ENCODE peak calls at places on chromosomes 1 and 21, in seven cellular contexts. One of them, this sample, is unnamed.

GRCh38 chr1:219446288-219446687 is 166.6 kb downstream of the ZC3H11B start:
- DNase-seq in HCT116: no peak
- DNase-seq in transverse colon: no peak
- DNase-seq in spleen: no peak
- DNase-seq in breast epithelium: no peak
- DNase-seq in K562: no peak
- DNase-seq in upper lobe of left lung: no peak
- DNase-seq in this sample: no peak

GRCh38 chr1:28835237-28835650 is 23.3 kb downstream of the OPRD1 start:
- DNase-seq in spleen: no peak
- DNase-seq in K562: no peak
- DNase-seq in transverse colon: no peak
- DNase-seq in upper lobe of left lung: no peak
- DNase-seq in breast epithelium: no peak
- DNase-seq in HCT116: no peak
- DNase-seq in this sample: no peak

GRCh38 chr21:45473496-45474322 is 68.5 kb downstream of the SLC19A1 start:
- DNase-seq in upper lobe of left lung: peak; percentile 53
- DNase-seq in K562: no peak
- DNase-seq in transverse colon: no peak
- DNase-seq in breast epithelium: no peak
- DNase-seq in spleen: no peak
- DNase-seq in HCT116: no peak
- DNase-seq in this sample: no peak

GRCh38 chr1:154999651-155000474 is 2.7 kb upstream of the ZBTB7B start:
- DNase-seq in transverse colon: peak; percentile 70
- DNase-seq in K562: peak; percentile 78
- DNase-seq in spleen: peak; percentile 85
- DNase-seq in breast epithelium: no peak
- DNase-seq in HCT116: no peak
- DNase-seq in upper lobe of left lung: peak; percentile 86
- DNase-seq in this sample: peak; percentile 57

GRCh38 chr21:43646550-43647260 is 12.6 kb downstream of the HSF2BP start:
- DNase-seq in upper lobe of left lung: no peak
- DNase-seq in spleen: peak; percentile 95
- DNase-seq in K562: peak; percentile 96
- DNase-seq in transverse colon: peak; percentile 94
- DNase-seq in HCT116: peak; percentile 88
- DNase-seq in breast epithelium: peak; percentile 89
- DNase-seq in this sample: peak; percentile 90

GRCh38 chr1:207459008-207459407 is 4.9 kb downstream of the CR2 start:
- DNase-seq in transverse colon: no peak
- DNase-seq in HCT116: no peak
- DNase-seq in spleen: no peak
- DNase-seq in upper lobe of left lung: no peak
- DNase-seq in breast epithelium: no peak
- DNase-seq in K562: no peak
- DNase-seq in this sample: no peak

GRCh38 chr1:232130815-232131474 is 499.0 kb downstream of the SIPA1L2 start:
- DNase-seq in breast epithelium: no peak
- DNase-seq in K562: no peak
- DNase-seq in spleen: no peak
- DNase-seq in HCT116: no peak
- DNase-seq in transverse colon: no peak
- DNase-seq in upper lobe of left lung: no peak
- DNase-seq in this sample: no peak

GRCh38 chr1:154206212-154206611 is at the start of gene CFAP141:
- DNase-seq in breast epithelium: no peak
- DNase-seq in upper lobe of left lung: no peak
- DNase-seq in K562: no peak
- DNase-seq in spleen: no peak
- DNase-seq in HCT116: no peak
- DNase-seq in transverse colon: no peak
- DNase-seq in this sample: no peak

GRCh38 chr1:247680171-247680570 is 632 bp upstream of the OR13G1 start:
- DNase-seq in spleen: no peak
- DNase-seq in K562: no peak
- DNase-seq in transverse colon: no peak
- DNase-seq in upper lobe of left lung: no peak
- DNase-seq in breast epithelium: no peak
- DNase-seq in HCT116: no peak
- DNase-seq in this sample: no peak

GRCh38 chr1:226764533-226764932 is 25.5 kb upstream of the ITPKB start:
- DNase-seq in transverse colon: no peak
- DNase-seq in spleen: no peak
- DNase-seq in breast epithelium: no peak
- DNase-seq in K562: no peak
- DNase-seq in HCT116: no peak
- DNase-seq in upper lobe of left lung: no peak
- DNase-seq in this sample: no peak

GRCh38 chr1:53115403-53116306 is 26.8 kb downstream of the SLC1A7 start:
- DNase-seq in breast epithelium: no peak
- DNase-seq in transverse colon: no peak
- DNase-seq in upper lobe of left lung: peak; percentile 81
- DNase-seq in spleen: no peak
- DNase-seq in HCT116: no peak
- DNase-seq in K562: peak; percentile 76
- DNase-seq in this sample: no peak

GRCh38 chr21:37430184-37430821 is 63.7 kb downstream of the DYRK1A start:
- DNase-seq in upper lobe of left lung: no peak
- DNase-seq in spleen: no peak
- DNase-seq in K562: no peak
- DNase-seq in breast epithelium: peak; percentile 52
- DNase-seq in HCT116: no peak
- DNase-seq in transverse colon: no peak
- DNase-seq in this sample: peak; percentile 23

GRCh38 chr21:17610862-17611261 is 1.8 kb downstream of the BTG3 start:
- DNase-seq in K562: no peak
- DNase-seq in breast epithelium: no peak
- DNase-seq in upper lobe of left lung: no peak
- DNase-seq in HCT116: no peak
- DNase-seq in transverse colon: peak; percentile 15
- DNase-seq in spleen: no peak
- DNase-seq in this sample: peak; percentile 21

GRCh38 chr1:243396876-243397275 is 141.0 kb downstream of the SDCCAG8 start:
- DNase-seq in K562: no peak
- DNase-seq in spleen: no peak
- DNase-seq in transverse colon: no peak
- DNase-seq in HCT116: no peak
- DNase-seq in breast epithelium: no peak
- DNase-seq in upper lobe of left lung: no peak
- DNase-seq in this sample: no peak

GRCh38 chr1:203935286-203935685 is 73.9 kb downstream of the SNRPE start:
- DNase-seq in HCT116: no peak
- DNase-seq in transverse colon: no peak
- DNase-seq in breast epithelium: no peak
- DNase-seq in upper lobe of left lung: no peak
- DNase-seq in K562: no peak
- DNase-seq in spleen: no peak
- DNase-seq in this sample: no peak

GRCh38 chr1:209102120-209102519 is 481.4 kb upstream of the CAMK1G start:
- DNase-seq in HCT116: no peak
- DNase-seq in upper lobe of left lung: no peak
- DNase-seq in transverse colon: no peak
- DNase-seq in spleen: no peak
- DNase-seq in breast epithelium: no peak
- DNase-seq in K562: no peak
- DNase-seq in this sample: no peak

GRCh38 chr1:100441651-100442050 is 89.3 kb downstream of the CDC14A start:
- DNase-seq in spleen: no peak
- DNase-seq in upper lobe of left lung: no peak
- DNase-seq in breast epithelium: no peak
- DNase-seq in HCT116: no peak
- DNase-seq in K562: no peak
- DNase-seq in transverse colon: no peak
- DNase-seq in this sample: no peak

GRCh38 chr1:117821782-117822447 is 107.5 kb downstream of the GDAP2 start:
- DNase-seq in upper lobe of left lung: no peak
- DNase-seq in transverse colon: peak; percentile 19
- DNase-seq in spleen: no peak
- DNase-seq in breast epithelium: no peak
- DNase-seq in HCT116: peak; percentile 12
- DNase-seq in K562: no peak
- DNase-seq in this sample: peak; percentile 28

GRCh38 chr1:156226782-156227181 is 14.0 kb downstream of the PMF1 start:
- DNase-seq in transverse colon: no peak
- DNase-seq in upper lobe of left lung: no peak
- DNase-seq in HCT116: no peak
- DNase-seq in spleen: peak; percentile 17
- DNase-seq in K562: no peak
- DNase-seq in breast epithelium: no peak
- DNase-seq in this sample: no peak

GRCh38 chr1:234968470-234968869 is 160.2 kb downstream of the TOMM20 start:
- DNase-seq in upper lobe of left lung: no peak
- DNase-seq in HCT116: no peak
- DNase-seq in breast epithelium: no peak
- DNase-seq in K562: no peak
- DNase-seq in transverse colon: no peak
- DNase-seq in spleen: no peak
- DNase-seq in this sample: no peak

GRCh38 chr1:79283451-79283850 is 276.9 kb upstream of the ADGRL4 start:
- DNase-seq in transverse colon: no peak
- DNase-seq in HCT116: no peak
- DNase-seq in upper lobe of left lung: no peak
- DNase-seq in spleen: peak; percentile 20
- DNase-seq in K562: no peak
- DNase-seq in breast epithelium: no peak
- DNase-seq in this sample: no peak

DNA sequence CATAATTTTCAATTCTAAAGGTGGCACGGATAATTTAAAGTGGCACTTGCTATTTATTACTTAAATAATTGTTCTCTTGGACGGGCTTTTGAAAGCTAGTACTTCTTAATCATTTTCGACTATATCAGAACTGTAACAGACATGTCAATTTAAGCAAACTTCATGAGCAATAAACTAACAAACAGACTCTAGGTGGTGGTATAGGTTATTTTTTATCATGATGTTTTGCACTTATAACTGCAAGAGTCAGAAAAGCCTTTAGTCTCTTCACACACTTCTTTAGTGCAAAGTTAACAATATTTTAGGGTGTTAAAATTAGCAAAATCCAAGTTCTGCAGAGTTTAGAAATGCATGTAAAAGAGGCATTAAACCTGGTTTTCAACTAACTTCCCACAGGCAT is 2.2 kb downstream of the NRIP1 start:
- DNase-seq in transverse colon: no peak
- DNase-seq in K562: peak; percentile 15
- DNase-seq in spleen: no peak
- DNase-seq in HCT116: no peak
- DNase-seq in upper lobe of left lung: no peak
- DNase-seq in breast epithelium: no peak
- DNase-seq in this sample: no peak
- H3K4me3 ChIP-seq in transverse colon: peak overlapping the region; percentile 99
- H3K4me3 ChIP-seq in K562: peak overlapping the region; percentile 80
- H3K4me3 ChIP-seq in spleen: peak overlapping the region; percentile 72
- H3K4me3 ChIP-seq in HCT116: peak overlapping the region; percentile 59
- H3K4me3 ChIP-seq in upper lobe of left lung: peak overlapping the region; percentile 88
- H3K4me3 ChIP-seq in breast epithelium: peak overlapping the region; percentile 83
- H3K4me3 ChIP-seq in this sample: peak overlapping the region; percentile 97

GRCh38 chr1:173827611-173828010 is 2.9 kb upstream of the CENPL start:
- DNase-seq in K562: no peak
- DNase-seq in spleen: no peak
- DNase-seq in transverse colon: no peak
- DNase-seq in upper lobe of left lung: no peak
- DNase-seq in HCT116: no peak
- DNase-seq in breast epithelium: no peak
- DNase-seq in this sample: no peak

GRCh38 chr1:173821680-173822079 is 2.8 kb upstream of the DARS2 start:
- DNase-seq in breast epithelium: no peak
- DNase-seq in K562: no peak
- DNase-seq in HCT116: no peak
- DNase-seq in upper lobe of left lung: no peak
- DNase-seq in spleen: no peak
- DNase-seq in transverse colon: no peak
- DNase-seq in this sample: no peak

GRCh38 chr1:173818459-173818858 is 6.0 kb upstream of the DARS2 start:
- DNase-seq in spleen: no peak
- DNase-seq in upper lobe of left lung: no peak
- DNase-seq in transverse colon: no peak
- DNase-seq in K562: no peak
- DNase-seq in breast epithelium: no peak
- DNase-seq in HCT116: no peak
- DNase-seq in this sample: no peak

GRCh38 chr1:173824315-173825081 is at the start of the genes CENPL and DARS2:
- DNase-seq in breast epithelium: peak; percentile 94
- DNase-seq in HCT116: peak; percentile 96
- DNase-seq in upper lobe of left lung: peak; percentile 94
- DNase-seq in spleen: peak; percentile 96
- DNase-seq in K562: peak; percentile 76
- DNase-seq in transverse colon: peak; percentile 96
- DNase-seq in this sample: peak; percentile 96

GRCh38 chr1:173823776-173824314 is 628 bp upstream of the DARS2 start:
- DNase-seq in breast epithelium: no peak
- DNase-seq in upper lobe of left lung: no peak
- DNase-seq in K562: no peak
- DNase-seq in spleen: no peak
- DNase-seq in HCT116: no peak
- DNase-seq in transverse colon: no peak
- DNase-seq in this sample: no peak
- TF ChIP-seq POLR2A in breast epithelium: no peak
- TF ChIP-seq POLR2A in upper lobe of left lung: no peak
- TF ChIP-seq POLR2A in K562: no peak
- TF ChIP-seq POLR2A in spleen: no peak
- TF ChIP-seq POLR2A in HCT116: no peak
- TF ChIP-seq POLR2A in transverse colon: no peak
- TF ChIP-seq POLR2A in this sample: no peak

GRCh38 chr1:172812118-172812517 is 153.2 kb downstream of the FASLG start:
- DNase-seq in spleen: no peak
- DNase-seq in HCT116: no peak
- DNase-seq in K562: no peak
- DNase-seq in breast epithelium: no peak
- DNase-seq in upper lobe of left lung: no peak
- DNase-seq in transverse colon: no peak
- DNase-seq in this sample: no peak
- TF ChIP-seq POLR2AphosphoS5 in spleen: no peak
- TF ChIP-seq POLR2AphosphoS5 in HCT116: no peak
- TF ChIP-seq POLR2AphosphoS5 in K562: no peak
- TF ChIP-seq POLR2AphosphoS5 in breast epithelium: no peak
- TF ChIP-seq POLR2AphosphoS5 in upper lobe of left lung: no peak
- TF ChIP-seq POLR2AphosphoS5 in transverse colon: no peak
- TF ChIP-seq POLR2AphosphoS5 in this sample: no peak

GRCh38 chr1:202571719-202572339 is 138.4 kb downstream of the SYT2 start:
- DNase-seq in K562: peak; percentile 67
- DNase-seq in transverse colon: no peak
- DNase-seq in HCT116: peak; percentile 13
- DNase-seq in upper lobe of left lung: no peak
- DNase-seq in breast epithelium: no peak
- DNase-seq in spleen: no peak
- DNase-seq in this sample: no peak

GRCh38 chr1:202568466-202569196 is 141.6 kb downstream of the SYT2 start:
- DNase-seq in breast epithelium: no peak
- DNase-seq in upper lobe of left lung: no peak
- DNase-seq in spleen: no peak
- DNase-seq in transverse colon: no peak
- DNase-seq in HCT116: no peak
- DNase-seq in K562: no peak
- DNase-seq in this sample: no peak

GRCh38 chr1:202572867-202573266 is 137.4 kb downstream of the SYT2 start:
- DNase-seq in transverse colon: no peak
- DNase-seq in upper lobe of left lung: no peak
- DNase-seq in K562: no peak
- DNase-seq in spleen: no peak
- DNase-seq in HCT116: no peak
- DNase-seq in breast epithelium: no peak
- DNase-seq in this sample: no peak

GRCh38 chr1:202567747-202568146 is 142.5 kb downstream of the SYT2 start:
- DNase-seq in upper lobe of left lung: no peak
- DNase-seq in spleen: no peak
- DNase-seq in HCT116: no peak
- DNase-seq in K562: no peak
- DNase-seq in transverse colon: no peak
- DNase-seq in breast epithelium: no peak
- DNase-seq in this sample: no peak

GRCh38 chr1:202569393-202570322 is 140.6 kb downstream of the SYT2 start:
- DNase-seq in spleen: no peak
- DNase-seq in transverse colon: no peak
- DNase-seq in K562: no peak
- DNase-seq in upper lobe of left lung: no peak
- DNase-seq in HCT116: no peak
- DNase-seq in breast epithelium: no peak
- DNase-seq in this sample: no peak
- H3K4me3 ChIP-seq in spleen: no peak overlapping the region
- H3K4me3 ChIP-seq in transverse colon: no peak overlapping the region
- H3K4me3 ChIP-seq in K562: no peak overlapping the region
- H3K4me3 ChIP-seq in upper lobe of left lung: no peak overlapping the region
- H3K4me3 ChIP-seq in HCT116: no peak overlapping the region
- H3K4me3 ChIP-seq in breast epithelium: no peak overlapping the region
- H3K4me3 ChIP-seq in this sample: no peak overlapping the region